ENCODE peak calls at places on chromosomes 6 and 20, in ten cellular contexts. One of them, this sample, is unnamed.
A peak's percentile ranks its signal among the peaks of the same experiment; 100 is the strongest.

GRCh38 chr20:18058661-18059467 is 1.1 kb upstream of the OVOL2 start:
- DNase-seq in neural progenitor cell: peak; percentile 78
- DNase-seq in neuronal stem cell: peak; percentile 45
- DNase-seq in CD4-positive, alpha-beta memory T cell: no peak
- DNase-seq in naive thymus-derived CD4-positive, alpha-beta T cell: no peak
- DNase-seq in psoas muscle: no peak
- DNase-seq in A549: peak; percentile 20
- DNase-seq in thoracic aorta: no peak
- DNase-seq in Peyer's patch: peak; percentile 52
- DNase-seq in ovary: no peak
- DNase-seq in this sample: no peak

GRCh38 chr20:11850901-11851300 is 66.8 kb upstream of the BTBD3 start:
- DNase-seq in neural progenitor cell: no peak
- DNase-seq in neuronal stem cell: no peak
- DNase-seq in CD4-positive, alpha-beta memory T cell: no peak
- DNase-seq in naive thymus-derived CD4-positive, alpha-beta T cell: no peak
- DNase-seq in psoas muscle: no peak
- DNase-seq in A549: peak; percentile 9
- DNase-seq in thoracic aorta: no peak
- DNase-seq in Peyer's patch: no peak
- DNase-seq in ovary: no peak
- DNase-seq in this sample: peak; percentile 25

GRCh38 chr6:135493218-135493961 is 4.2 kb downstream of the AHI1 start:
- DNase-seq in neural progenitor cell: no peak
- DNase-seq in neuronal stem cell: no peak
- DNase-seq in CD4-positive, alpha-beta memory T cell: no peak
- DNase-seq in naive thymus-derived CD4-positive, alpha-beta T cell: no peak
- DNase-seq in psoas muscle: no peak
- DNase-seq in A549: no peak
- DNase-seq in thoracic aorta: no peak
- DNase-seq in Peyer's patch: no peak
- DNase-seq in ovary: no peak
- DNase-seq in this sample: no peak

GRCh38 chr6:51613558-51613957 is 473.9 kb downstream of the PKHD1 start:
- DNase-seq in neural progenitor cell: no peak
- DNase-seq in neuronal stem cell: no peak
- DNase-seq in CD4-positive, alpha-beta memory T cell: no peak
- DNase-seq in naive thymus-derived CD4-positive, alpha-beta T cell: no peak
- DNase-seq in psoas muscle: no peak
- DNase-seq in A549: no peak
- DNase-seq in thoracic aorta: no peak
- DNase-seq in Peyer's patch: no peak
- DNase-seq in ovary: no peak
- DNase-seq in this sample: no peak

GRCh38 chr6:20559924-20560551 is 25.8 kb downstream of the CDKAL1 start:
- DNase-seq in neural progenitor cell: no peak
- DNase-seq in neuronal stem cell: no peak
- DNase-seq in CD4-positive, alpha-beta memory T cell: no peak
- DNase-seq in naive thymus-derived CD4-positive, alpha-beta T cell: no peak
- DNase-seq in psoas muscle: no peak
- DNase-seq in A549: no peak
- DNase-seq in thoracic aorta: no peak
- DNase-seq in Peyer's patch: no peak
- DNase-seq in ovary: no peak
- DNase-seq in this sample: no peak

GRCh38 chr6:56510984-56511531 is 131.6 kb downstream of the DST start:
- DNase-seq in neural progenitor cell: no peak
- DNase-seq in neuronal stem cell: no peak
- DNase-seq in CD4-positive, alpha-beta memory T cell: no peak
- DNase-seq in naive thymus-derived CD4-positive, alpha-beta T cell: no peak
- DNase-seq in psoas muscle: no peak
- DNase-seq in A549: no peak
- DNase-seq in thoracic aorta: no peak
- DNase-seq in Peyer's patch: no peak
- DNase-seq in ovary: no peak
- DNase-seq in this sample: no peak

GRCh38 chr6:170273191-170273590 is 17.7 kb downstream of the DLL1 start:
- DNase-seq in neural progenitor cell: no peak
- DNase-seq in neuronal stem cell: no peak
- DNase-seq in CD4-positive, alpha-beta memory T cell: no peak
- DNase-seq in naive thymus-derived CD4-positive, alpha-beta T cell: no peak
- DNase-seq in psoas muscle: no peak
- DNase-seq in A549: no peak
- DNase-seq in thoracic aorta: no peak
- DNase-seq in Peyer's patch: no peak
- DNase-seq in ovary: no peak
- DNase-seq in this sample: no peak

GRCh38 chr6:69827491-69827890 is 30.7 kb upstream of the LMBRD1 start:
- DNase-seq in neural progenitor cell: no peak
- DNase-seq in neuronal stem cell: no peak
- DNase-seq in CD4-positive, alpha-beta memory T cell: no peak
- DNase-seq in naive thymus-derived CD4-positive, alpha-beta T cell: no peak
- DNase-seq in psoas muscle: no peak
- DNase-seq in A549: no peak
- DNase-seq in thoracic aorta: no peak
- DNase-seq in Peyer's patch: no peak
- DNase-seq in ovary: no peak
- DNase-seq in this sample: peak; percentile 3

GRCh38 chr20:25278636-25279361 is 30.9 kb downstream of the PYGB start:
- DNase-seq in neural progenitor cell: no peak
- DNase-seq in neuronal stem cell: no peak
- DNase-seq in CD4-positive, alpha-beta memory T cell: no peak
- DNase-seq in naive thymus-derived CD4-positive, alpha-beta T cell: no peak
- DNase-seq in psoas muscle: peak; percentile 9
- DNase-seq in A549: no peak
- DNase-seq in thoracic aorta: no peak
- DNase-seq in Peyer's patch: peak; percentile 39
- DNase-seq in ovary: peak; percentile 7
- DNase-seq in this sample: no peak

GRCh38 chr6:1598886-1599285 is 10.8 kb upstream of the FOXC1 start:
- DNase-seq in neural progenitor cell: no peak
- DNase-seq in neuronal stem cell: no peak
- DNase-seq in CD4-positive, alpha-beta memory T cell: no peak
- DNase-seq in naive thymus-derived CD4-positive, alpha-beta T cell: no peak
- DNase-seq in psoas muscle: no peak
- DNase-seq in A549: no peak
- DNase-seq in thoracic aorta: no peak
- DNase-seq in Peyer's patch: no peak
- DNase-seq in ovary: no peak
- DNase-seq in this sample: no peak

GRCh38 chr6:55320691-55321086 is 6.6 kb upstream of the GFRAL start:
- DNase-seq in neural progenitor cell: peak; percentile 3
- DNase-seq in neuronal stem cell: no peak
- DNase-seq in CD4-positive, alpha-beta memory T cell: no peak
- DNase-seq in naive thymus-derived CD4-positive, alpha-beta T cell: no peak
- DNase-seq in psoas muscle: no peak
- DNase-seq in A549: no peak
- DNase-seq in thoracic aorta: no peak
- DNase-seq in Peyer's patch: no peak
- DNase-seq in ovary: no peak
- DNase-seq in this sample: no peak

GRCh38 chr6:25130518-25130917 is 148.7 kb upstream of the CARMIL1 start:
- DNase-seq in neural progenitor cell: no peak
- DNase-seq in neuronal stem cell: no peak
- DNase-seq in CD4-positive, alpha-beta memory T cell: no peak
- DNase-seq in naive thymus-derived CD4-positive, alpha-beta T cell: no peak
- DNase-seq in psoas muscle: no peak
- DNase-seq in A549: no peak
- DNase-seq in thoracic aorta: no peak
- DNase-seq in Peyer's patch: no peak
- DNase-seq in ovary: no peak
- DNase-seq in this sample: no peak

GRCh38 chr6:25132934-25133333 is 146.2 kb upstream of the CARMIL1 start:
- DNase-seq in neural progenitor cell: no peak
- DNase-seq in neuronal stem cell: no peak
- DNase-seq in CD4-positive, alpha-beta memory T cell: no peak
- DNase-seq in naive thymus-derived CD4-positive, alpha-beta T cell: no peak
- DNase-seq in psoas muscle: no peak
- DNase-seq in A549: no peak
- DNase-seq in thoracic aorta: no peak
- DNase-seq in Peyer's patch: no peak
- DNase-seq in ovary: no peak
- DNase-seq in this sample: no peak

GRCh38 chr6:25136879-25137278 is 142.3 kb upstream of the CARMIL1 start:
- DNase-seq in neural progenitor cell: no peak
- DNase-seq in neuronal stem cell: no peak
- DNase-seq in CD4-positive, alpha-beta memory T cell: no peak
- DNase-seq in naive thymus-derived CD4-positive, alpha-beta T cell: no peak
- DNase-seq in psoas muscle: no peak
- DNase-seq in A549: no peak
- DNase-seq in thoracic aorta: no peak
- DNase-seq in Peyer's patch: no peak
- DNase-seq in ovary: peak; percentile 22
- DNase-seq in this sample: no peak

GRCh38 chr6:25137497-25137896 is 141.7 kb upstream of the CARMIL1 start:
- DNase-seq in neural progenitor cell: no peak
- DNase-seq in neuronal stem cell: no peak
- DNase-seq in CD4-positive, alpha-beta memory T cell: peak; percentile 22
- DNase-seq in naive thymus-derived CD4-positive, alpha-beta T cell: no peak
- DNase-seq in psoas muscle: no peak
- DNase-seq in A549: no peak
- DNase-seq in thoracic aorta: no peak
- DNase-seq in Peyer's patch: no peak
- DNase-seq in ovary: no peak
- DNase-seq in this sample: no peak

GRCh38 chr6:25133479-25133878 is 145.7 kb upstream of the CARMIL1 start:
- DNase-seq in neural progenitor cell: no peak
- DNase-seq in neuronal stem cell: no peak
- DNase-seq in CD4-positive, alpha-beta memory T cell: no peak
- DNase-seq in naive thymus-derived CD4-positive, alpha-beta T cell: no peak
- DNase-seq in psoas muscle: no peak
- DNase-seq in A549: no peak
- DNase-seq in thoracic aorta: no peak
- DNase-seq in Peyer's patch: no peak
- DNase-seq in ovary: no peak
- DNase-seq in this sample: no peak
- H3K9me3 ChIP-seq in neural progenitor cell: peaks cover 21% of the 10 kb centered on the region
- H3K9me3 ChIP-seq in neuronal stem cell: no peaks in the 10 kb centered on the region
- H3K9me3 ChIP-seq in CD4-positive, alpha-beta memory T cell: no peaks in the 10 kb centered on the region
- H3K9me3 ChIP-seq in naive thymus-derived CD4-positive, alpha-beta T cell: no peaks in the 10 kb centered on the region
- H3K9me3 ChIP-seq in psoas muscle: no peaks in the 10 kb centered on the region
- H3K9me3 ChIP-seq in A549: no peaks in the 10 kb centered on the region
- H3K9me3 ChIP-seq in thoracic aorta: no peaks in the 10 kb centered on the region
- H3K9me3 ChIP-seq in Peyer's patch: no peaks in the 10 kb centered on the region
- H3K9me3 ChIP-seq in ovary: no peaks in the 10 kb centered on the region
- H3K9me3 ChIP-seq in this sample: peaks cover 3% of the 10 kb centered on the region

GRCh38 chr20:47456952-47457724 is 44.5 kb upstream of the NCOA3 start:
- DNase-seq in neural progenitor cell: no peak
- DNase-seq in neuronal stem cell: no peak
- DNase-seq in CD4-positive, alpha-beta memory T cell: no peak
- DNase-seq in naive thymus-derived CD4-positive, alpha-beta T cell: no peak
- DNase-seq in psoas muscle: no peak
- DNase-seq in A549: peak; percentile 94
- DNase-seq in thoracic aorta: no peak
- DNase-seq in Peyer's patch: no peak
- DNase-seq in ovary: no peak
- DNase-seq in this sample: peak; percentile 32
- H3K4me1 ChIP-seq in neural progenitor cell: no peaks in the 10 kb centered on the region
- H3K4me1 ChIP-seq in neuronal stem cell: no peaks in the 10 kb centered on the region
- H3K4me1 ChIP-seq in CD4-positive, alpha-beta memory T cell: no peaks in the 10 kb centered on the region
- H3K4me1 ChIP-seq in naive thymus-derived CD4-positive, alpha-beta T cell: no peaks in the 10 kb centered on the region
- H3K4me1 ChIP-seq in psoas muscle: no peaks in the 10 kb centered on the region
- H3K4me1 ChIP-seq in A549: peaks cover 77% of the 10 kb centered on the region
- H3K4me1 ChIP-seq in thoracic aorta: no peaks in the 10 kb centered on the region
- H3K4me1 ChIP-seq in Peyer's patch: no peaks in the 10 kb centered on the region
- H3K4me1 ChIP-seq in ovary: no peaks in the 10 kb centered on the region
- H3K4me1 ChIP-seq in this sample: peaks cover 13% of the 10 kb centered on the region

GRCh38 chr20:41592516-41593192 is 25.5 kb downstream of the CHD6 start:
- DNase-seq in neural progenitor cell: no peak
- DNase-seq in neuronal stem cell: no peak
- DNase-seq in CD4-positive, alpha-beta memory T cell: no peak
- DNase-seq in naive thymus-derived CD4-positive, alpha-beta T cell: no peak
- DNase-seq in psoas muscle: no peak
- DNase-seq in A549: no peak
- DNase-seq in thoracic aorta: no peak
- DNase-seq in Peyer's patch: no peak
- DNase-seq in ovary: no peak
- DNase-seq in this sample: no peak
- H3K9me3 ChIP-seq in neural progenitor cell: peaks cover under 1% of the 10 kb centered on the region
- H3K9me3 ChIP-seq in neuronal stem cell: peaks cover 22% of the 10 kb centered on the region
- H3K9me3 ChIP-seq in CD4-positive, alpha-beta memory T cell: no peaks in the 10 kb centered on the region
- H3K9me3 ChIP-seq in naive thymus-derived CD4-positive, alpha-beta T cell: peaks cover 5% of the 10 kb centered on the region
- H3K9me3 ChIP-seq in psoas muscle: peaks cover 11% of the 10 kb centered on the region
- H3K9me3 ChIP-seq in A549: no peaks in the 10 kb centered on the region
- H3K9me3 ChIP-seq in thoracic aorta: peaks cover 4% of the 10 kb centered on the region
- H3K9me3 ChIP-seq in Peyer's patch: no peaks in the 10 kb centered on the region
- H3K9me3 ChIP-seq in ovary: peaks cover 5% of the 10 kb centered on the region
- H3K9me3 ChIP-seq in this sample: peaks cover under 1% of the 10 kb centered on the region

DNA sequence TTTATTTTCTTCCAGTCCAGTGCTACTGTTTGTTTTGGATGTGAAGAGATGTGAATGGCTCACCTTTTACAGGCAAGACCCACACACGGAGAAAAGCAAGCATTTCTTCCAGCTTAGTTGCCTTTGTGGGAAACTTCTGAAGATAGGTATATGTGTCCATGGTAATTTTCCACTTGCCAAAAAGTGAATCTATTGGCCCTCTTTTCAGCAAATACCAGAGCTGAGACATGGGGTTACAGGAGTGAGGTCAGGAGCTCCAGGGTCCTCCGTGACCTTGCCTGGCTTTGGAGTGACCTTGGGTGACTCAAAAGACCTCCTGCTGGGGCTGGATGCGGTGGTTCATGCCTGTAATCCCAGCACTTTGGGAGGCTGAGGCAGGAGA is 166.7 kb downstream of the SCML4 start:
- DNase-seq in neural progenitor cell: no peak
- DNase-seq in neuronal stem cell: no peak
- DNase-seq in CD4-positive, alpha-beta memory T cell: no peak
- DNase-seq in naive thymus-derived CD4-positive, alpha-beta T cell: no peak
- DNase-seq in psoas muscle: no peak
- DNase-seq in A549: no peak
- DNase-seq in thoracic aorta: no peak
- DNase-seq in Peyer's patch: no peak
- DNase-seq in ovary: no peak
- DNase-seq in this sample: no peak
- H3K4me1 ChIP-seq in neural progenitor cell: peaks cover 5% of the 10 kb centered on the region
- H3K4me1 ChIP-seq in neuronal stem cell: peaks cover 13% of the 10 kb centered on the region
- H3K4me1 ChIP-seq in CD4-positive, alpha-beta memory T cell: peaks cover 16% of the 10 kb centered on the region
- H3K4me1 ChIP-seq in naive thymus-derived CD4-positive, alpha-beta T cell: peaks cover 21% of the 10 kb centered on the region
- H3K4me1 ChIP-seq in psoas muscle: peaks cover 79% of the 10 kb centered on the region
- H3K4me1 ChIP-seq in A549: no peaks in the 10 kb centered on the region
- H3K4me1 ChIP-seq in thoracic aorta: no peaks in the 10 kb centered on the region
- H3K4me1 ChIP-seq in Peyer's patch: no peaks in the 10 kb centered on the region
- H3K4me1 ChIP-seq in ovary: peaks cover 20% of the 10 kb centered on the region
- H3K4me1 ChIP-seq in this sample: peaks cover 36% of the 10 kb centered on the region

GRCh38 chr6:168626046-168626445 is 185.1 kb downstream of the SMOC2 start:
- DNase-seq in neural progenitor cell: no peak
- DNase-seq in neuronal stem cell: no peak
- DNase-seq in CD4-positive, alpha-beta memory T cell: no peak
- DNase-seq in naive thymus-derived CD4-positive, alpha-beta T cell: no peak
- DNase-seq in psoas muscle: no peak
- DNase-seq in A549: no peak
- DNase-seq in thoracic aorta: no peak
- DNase-seq in Peyer's patch: no peak
- DNase-seq in ovary: no peak
- DNase-seq in this sample: no peak
- H3K9me3 ChIP-seq in neural progenitor cell: no peaks in the 10 kb centered on the region
- H3K9me3 ChIP-seq in neuronal stem cell: no peaks in the 10 kb centered on the region
- H3K9me3 ChIP-seq in CD4-positive, alpha-beta memory T cell: no peaks in the 10 kb centered on the region
- H3K9me3 ChIP-seq in naive thymus-derived CD4-positive, alpha-beta T cell: no peaks in the 10 kb centered on the region
- H3K9me3 ChIP-seq in psoas muscle: no peaks in the 10 kb centered on the region
- H3K9me3 ChIP-seq in A549: no peaks in the 10 kb centered on the region
- H3K9me3 ChIP-seq in thoracic aorta: no peaks in the 10 kb centered on the region
- H3K9me3 ChIP-seq in Peyer's patch: no peaks in the 10 kb centered on the region
- H3K9me3 ChIP-seq in ovary: no peaks in the 10 kb centered on the region
- H3K9me3 ChIP-seq in this sample: peaks cover 16% of the 10 kb centered on the region